ENCODE peak calls at places on chromosomes 4 and X, in seven cellular contexts. U is MM.1S, E is H1, J is left ventricle myocardium inferior, P is suprapubic skin, K is right lobe of liver, Q is psoas muscle. I is an unnamed sample. For H3K36me3, the result is how much of the 10 kb centered on the place peaks cover.

GRCh38 chr4:155532373-155532772 is 134.3 kb upstream of the GUCY1A1 start:
- DNase-seq in U (no peak), E (no peak), J (no peak), P (no peak), K (no peak), Q (no peak), I (no peak)

GRCh38 chr4:117481742-117482141 is 396.4 kb upstream of the TRAM1L1 start:
- DNase-seq in U (no peak), E (no peak), J (no peak), P (no peak), K (no peak), Q (no peak), I (peak)

GRCh38 chr4:7771541-7772507 is 167.8 kb downstream of the AFAP1 start:
- DNase-seq in U (peak), E (no peak), J (no peak), P (no peak), K (peak), Q (no peak), I (no peak)

GRCh38 chr4:10747186-10747585 is 62.6 kb upstream of the CLNK start:
- DNase-seq in U (no peak), E (no peak), J (no peak), P (no peak), K (no peak), Q (no peak), I (no peak)

GRCh38 chr4:14345356-14345775 is 656.9 kb upstream of the CPEB2 start:
- DNase-seq in U (peak), E (no peak), J (no peak), P (no peak), K (no peak), Q (no peak), I (peak)

GRCh38 chrX:56804867-56805266 is 75.8 kb downstream of the NBDY start:
- DNase-seq in U (no peak), E (no peak), J (no peak), P (no peak), K (no peak), Q (no peak), I (no peak)

GRCh38 chr4:145340071-145340695 is 141.5 kb upstream of the SMAD1 start:
- DNase-seq in U (no peak), E (peak), J (no peak), P (no peak), K (no peak), Q (no peak), I (no peak)

GRCh38 chrX:12332786-12333347 is 194.6 kb downstream of the FRMPD4 start:
- DNase-seq in U (no peak), E (no peak), J (no peak), P (no peak), K (no peak), Q (no peak), I (no peak)

GRCh38 chr4:2354760-2355159 is 63.7 kb downstream of the ZFYVE28 start:
- DNase-seq in U (no peak), E (no peak), J (no peak), P (no peak), K (peak), Q (no peak), I (no peak)

GRCh38 chr4:48081196-48081595 is 52.9 kb downstream of the TXK start:
- DNase-seq in U (no peak), E (no peak), J (no peak), P (no peak), K (no peak), Q (no peak), I (no peak)

GRCh38 chr4:95084584-95084983 is 326.8 kb downstream of the BMPR1B start:
- DNase-seq in U (no peak), E (no peak), J (no peak), P (no peak), K (no peak), Q (no peak), I (no peak)

GRCh38 chr4:21697583-21697982 is 251.0 kb downstream of the KCNIP4 start:
- DNase-seq in U (no peak), E (peak), J (no peak), P (no peak), K (peak), Q (no peak), I (peak)

GRCh38 chr4:152691761-152692160 is 12.0 kb upstream of the TMEM154 start:
- DNase-seq in U (no peak), E (no peak), J (no peak), P (no peak), K (no peak), Q (no peak), I (no peak)

GRCh38 chr4:140372607-140373327 is 679 bp upstream of the SCOC start:
- DNase-seq in U (peak), E (no peak), J (no peak), P (no peak), K (no peak), Q (no peak), I (peak)

GRCh38 chr4:150039790-150040189 is 38.5 kb upstream of the DCLK2 start:
- DNase-seq in U (no peak), E (no peak), J (no peak), P (no peak), K (no peak), Q (no peak), I (no peak)

GRCh38 chr4:871484-871883 is 45.6 kb upstream of the CPLX1 start:
- DNase-seq in U (no peak), E (no peak), J (no peak), P (no peak), K (no peak), Q (no peak), I (no peak)

GRCh38 chr4:15164571-15164970 is 162.3 kb downstream of the CPEB2 start:
- DNase-seq in U (no peak), E (no peak), J (no peak), P (no peak), K (no peak), Q (no peak), I (peak)

DNA sequence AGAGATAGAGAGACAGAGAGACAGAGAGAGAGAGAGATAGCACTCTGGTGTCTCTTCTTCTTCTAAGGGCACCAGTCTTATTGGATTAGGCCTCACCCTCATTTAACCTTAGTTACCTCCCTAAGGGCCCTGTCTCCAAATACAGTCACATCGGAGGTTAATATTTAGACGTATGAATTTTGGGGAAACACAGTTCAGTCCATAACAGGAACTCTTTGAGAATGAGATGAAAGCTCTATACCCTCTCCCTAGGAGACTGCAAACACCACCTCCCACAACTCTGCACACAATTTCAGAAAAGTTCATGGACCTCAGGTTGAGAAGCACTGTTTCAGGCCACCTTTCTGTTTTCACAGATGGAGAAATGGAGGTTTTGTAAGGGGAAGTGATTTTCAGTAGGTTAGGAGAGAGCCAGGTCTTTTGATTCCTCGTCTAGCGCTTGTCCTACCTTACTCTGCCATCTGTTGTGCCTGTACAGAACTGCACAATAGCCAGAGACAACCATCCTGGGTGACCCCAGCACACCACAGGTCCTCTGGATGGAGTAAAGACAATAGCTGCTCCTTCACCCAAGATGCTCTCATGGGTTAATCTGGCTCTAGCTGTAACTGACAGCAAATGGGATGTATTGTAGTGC is 16.9 kb upstream of the LOC101059915 start:
- DNase-seq in U (peak), E (no peak), J (no peak), P (no peak), K (no peak), Q (no peak), I (no peak)
- TF ChIP-seq CTCF in U (peak), E (peak), J (peak), P (no peak), K (peak), Q (peak), I (peak)

GRCh38 chr4:38926917-38927316 is 59.3 kb downstream of the FAM114A1 start:
- DNase-seq in U (no peak), E (no peak), J (no peak), P (no peak), K (no peak), Q (no peak), I (no peak)
- H3K36me3 ChIP-seq in U (under half), E (under half), J (half or more), P (half or more), K (under half), Q (half or more), I (half or more)

GRCh38 chr4:183760326-183760725 is 101.2 kb downstream of the TRAPPC11 start:
- DNase-seq in U (no peak), E (no peak), J (no peak), P (no peak), K (no peak), Q (no peak), I (no peak)

GRCh38 chr4:183757105-183757504 is 98.0 kb downstream of the TRAPPC11 start:
- DNase-seq in U (no peak), E (no peak), J (no peak), P (no peak), K (no peak), Q (no peak), I (no peak)

GRCh38 chr4:183758006-183758734 is 99.1 kb downstream of the TRAPPC11 start:
- DNase-seq in U (no peak), E (peak), J (peak), P (no peak), K (peak), Q (peak), I (no peak)

GRCh38 chr4:183763990-183764754 is 105.1 kb downstream of the TRAPPC11 start:
- DNase-seq in U (no peak), E (no peak), J (peak), P (no peak), K (no peak), Q (no peak), I (no peak)

GRCh38 chr4:183758735-183759447 is 99.8 kb downstream of the TRAPPC11 start:
- DNase-seq in U (no peak), E (peak), J (no peak), P (no peak), K (no peak), Q (no peak), I (no peak)
- TF ChIP-seq CTCF in U (no peak), E (no peak), J (no peak), P (no peak), K (no peak), Q (no peak), I (no peak)

GRCh38 chr4:109465065-109465464 is 31.4 kb downstream of the SEC24B start:
- DNase-seq in U (no peak), E (no peak), J (no peak), P (no peak), K (no peak), Q (no peak), I (no peak)

GRCh38 chr4:109462802-109463201 is 29.2 kb downstream of the SEC24B start:
- DNase-seq in U (no peak), E (no peak), J (no peak), P (no peak), K (no peak), Q (no peak), I (no peak)

DNA sequence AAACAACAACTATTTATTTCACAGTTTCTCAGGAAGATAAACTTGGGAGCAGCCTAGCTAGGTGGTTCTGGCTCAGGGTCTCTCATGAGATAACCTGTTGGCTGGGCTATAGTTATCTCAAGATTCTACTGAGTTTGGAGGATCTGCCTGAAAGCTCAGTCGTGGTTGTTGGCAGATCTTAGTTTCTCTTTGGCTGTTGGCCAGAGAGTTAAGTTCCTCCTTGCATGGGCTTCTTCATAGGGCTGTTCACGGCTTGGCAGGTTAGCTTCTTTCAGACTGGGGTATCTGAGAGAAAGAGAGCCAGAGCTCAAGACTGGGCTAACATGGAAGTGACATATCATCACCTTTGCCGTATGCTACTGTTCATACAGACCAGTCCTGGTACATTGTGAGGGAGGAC is 28.7 kb downstream of the SEC24B start:
- DNase-seq in U (no peak), E (no peak), J (no peak), P (no peak), K (no peak), Q (no peak), I (no peak)
- H3K36me3 ChIP-seq in U (under half), E (under half), J (under half), P (under half), K (under half), Q (under half), I (under half)

I was measured in brain microvascular endothelial cell.